ENCODE peak calls at places on chromosomes 2 and 18, in nine cellular contexts. R, D, Y, S, M, A, J, T and V are unnamed samples.

GRCh38 chr2:33126973-33127372 is 180.2 kb downstream of the LTBP1 start:
- DNase-seq in R (no peak), J (no peak), T (no peak), S (no peak), A (no peak), M (no peak), Y (no peak), D (no peak), V (no peak)

GRCh38 chr2:54952978-54953456 is 97.2 kb downstream of the RTN4 start:
- DNase-seq in S (peak), J (no peak), Y (no peak), A (peak), R (no peak), D (no peak), T (no peak), M (no peak), V (no peak)

GRCh38 chr2:173952267-173953046 is 12.7 kb downstream of the SP3 start:
- DNase-seq in D (no peak), Y (no peak), S (no peak), R (no peak), A (no peak), J (no peak), M (no peak), T (no peak), V (no peak)

GRCh38 chr18:24488824-24489493 is 28.5 kb downstream of the HRH4 start:
- DNase-seq in Y (no peak), A (peak), M (no peak), R (no peak), J (no peak), D (peak), T (peak), S (peak), V (peak)

GRCh38 chr18:58044370-58045264 is 591 bp downstream of the NEDD4L start:
- DNase-seq in D (peak), R (peak), T (peak), S (peak), J (peak), M (peak), A (peak), Y (peak), V (peak)

GRCh38 chr2:10638093-10638492 is 51.7 kb downstream of the NOL10 start:
- DNase-seq in S (no peak), R (no peak), J (no peak), T (no peak), Y (no peak), A (no peak), M (no peak), D (no peak), V (no peak)

GRCh38 chr2:148201075-148202004 is 180.4 kb downstream of the MBD5 start:
- DNase-seq in S (peak), T (peak), Y (no peak), J (no peak), D (peak), R (peak), M (no peak), A (peak), V (no peak)

GRCh38 chr18:58887613-58887963 is 22.9 kb downstream of the ZNF532 start:
- DNase-seq in S (no peak), J (no peak), A (no peak), R (peak), Y (no peak), M (no peak), T (peak), D (peak), V (peak)